ENCODE peak calls at places on chromosomes 4 and X, in seven cellular contexts. One of them, this sample, is unnamed.

GRCh38 chrX:100695302-100695701 is 36.6 kb downstream of the SYTL4 start:
- DNase-seq in ELF-1: no peak
- DNase-seq in putamen: no peak
- DNase-seq in foreskin fibroblast: no peak
- DNase-seq in T-helper 2 cell: no peak
- DNase-seq in amygdala: no peak
- DNase-seq in stimulated activated CD8-positive, alpha-beta memory T cell treated with anti-CD3 and anti-CD28 coated beads, Interleukin-15, amount 100 ng/mL, for 24 hours: no peak
- DNase-seq in this sample: no peak

GRCh38 chr4:108891921-108892320 is 129.1 kb upstream of the ETNPPL start:
- DNase-seq in ELF-1: no peak
- DNase-seq in putamen: no peak
- DNase-seq in foreskin fibroblast: no peak
- DNase-seq in T-helper 2 cell: no peak
- DNase-seq in amygdala: no peak
- DNase-seq in stimulated activated CD8-positive, alpha-beta memory T cell treated with anti-CD3 and anti-CD28 coated beads, Interleukin-15, amount 100 ng/mL, for 24 hours: no peak
- DNase-seq in this sample: no peak

GRCh38 chr4:88522702-88523324 is 763 bp downstream of the PYURF start:
- DNase-seq in ELF-1: peak; percentile 53
- DNase-seq in putamen: no peak
- DNase-seq in foreskin fibroblast: peak; percentile 62
- DNase-seq in T-helper 2 cell: peak; percentile 15
- DNase-seq in amygdala: no peak
- DNase-seq in stimulated activated CD8-positive, alpha-beta memory T cell treated with anti-CD3 and anti-CD28 coated beads, Interleukin-15, amount 100 ng/mL, for 24 hours: no peak
- DNase-seq in this sample: peak; percentile 43

GRCh38 chr4:40251366-40251765 is 54.5 kb downstream of the RHOH start:
- DNase-seq in ELF-1: no peak
- DNase-seq in putamen: no peak
- DNase-seq in foreskin fibroblast: peak; percentile 67
- DNase-seq in T-helper 2 cell: no peak
- DNase-seq in amygdala: no peak
- DNase-seq in stimulated activated CD8-positive, alpha-beta memory T cell treated with anti-CD3 and anti-CD28 coated beads, Interleukin-15, amount 100 ng/mL, for 24 hours: no peak
- DNase-seq in this sample: no peak

GRCh38 chr4:20809796-20810195 is 109.5 kb downstream of the PACRGL start:
- DNase-seq in ELF-1: no peak
- DNase-seq in putamen: no peak
- DNase-seq in foreskin fibroblast: no peak
- DNase-seq in T-helper 2 cell: no peak
- DNase-seq in amygdala: no peak
- DNase-seq in stimulated activated CD8-positive, alpha-beta memory T cell treated with anti-CD3 and anti-CD28 coated beads, Interleukin-15, amount 100 ng/mL, for 24 hours: no peak
- DNase-seq in this sample: no peak

GRCh38 chrX:11970935-11971334 is 167.3 kb upstream of the FRMPD4 start:
- DNase-seq in ELF-1: no peak
- DNase-seq in putamen: no peak
- DNase-seq in foreskin fibroblast: peak; percentile 21
- DNase-seq in T-helper 2 cell: no peak
- DNase-seq in amygdala: no peak
- DNase-seq in stimulated activated CD8-positive, alpha-beta memory T cell treated with anti-CD3 and anti-CD28 coated beads, Interleukin-15, amount 100 ng/mL, for 24 hours: no peak
- DNase-seq in this sample: no peak

GRCh38 chr4:7325541-7325940 is 109.2 kb downstream of the PSAPL1 start:
- DNase-seq in ELF-1: no peak
- DNase-seq in putamen: no peak
- DNase-seq in foreskin fibroblast: no peak
- DNase-seq in T-helper 2 cell: no peak
- DNase-seq in amygdala: no peak
- DNase-seq in stimulated activated CD8-positive, alpha-beta memory T cell treated with anti-CD3 and anti-CD28 coated beads, Interleukin-15, amount 100 ng/mL, for 24 hours: no peak
- DNase-seq in this sample: no peak

GRCh38 chr4:40409835-40410234 is 74.7 kb downstream of the CHRNA9 start:
- DNase-seq in ELF-1: no peak
- DNase-seq in putamen: no peak
- DNase-seq in foreskin fibroblast: peak; percentile 9
- DNase-seq in T-helper 2 cell: no peak
- DNase-seq in amygdala: no peak
- DNase-seq in stimulated activated CD8-positive, alpha-beta memory T cell treated with anti-CD3 and anti-CD28 coated beads, Interleukin-15, amount 100 ng/mL, for 24 hours: no peak
- DNase-seq in this sample: no peak

GRCh38 chrX:47618923-47619485 is 653 bp downstream of the SYN1 start:
- DNase-seq in ELF-1: no peak
- DNase-seq in putamen: no peak
- DNase-seq in foreskin fibroblast: no peak
- DNase-seq in T-helper 2 cell: no peak
- DNase-seq in amygdala: no peak
- DNase-seq in stimulated activated CD8-positive, alpha-beta memory T cell treated with anti-CD3 and anti-CD28 coated beads, Interleukin-15, amount 100 ng/mL, for 24 hours: no peak
- DNase-seq in this sample: no peak

This sample was measured in mesothelial cell of epicardium.